ENCODE peak calls at places on chromosomes 4 and X, in seven cellular contexts. One of them, this sample, is unnamed.

GRCh38 chr4:21885241-21885640 is 63.3 kb downstream of the KCNIP4 start:
- DNase-seq in stomach: no peak
- DNase-seq in NCI-H1105 treated with DMSO at 0.1 percent for 48 hours: no peak
- DNase-seq in kidney tubule cell: no peak
- DNase-seq in HEK293T: no peak
- DNase-seq in cerebellar cortex: no peak
- DNase-seq in left cardiac atrium: no peak
- DNase-seq in this sample: no peak

GRCh38 chr4:174398728-174399127 is 115.0 kb downstream of the CEP44 start:
- DNase-seq in stomach: no peak
- DNase-seq in NCI-H1105 treated with DMSO at 0.1 percent for 48 hours: no peak
- DNase-seq in kidney tubule cell: peak; percentile 25
- DNase-seq in HEK293T: no peak
- DNase-seq in cerebellar cortex: no peak
- DNase-seq in left cardiac atrium: no peak
- DNase-seq in this sample: peak; percentile 34

GRCh38 chr4:7195546-7196282 is 3.4 kb downstream of the SORCS2 start:
- DNase-seq in stomach: no peak
- DNase-seq in NCI-H1105 treated with DMSO at 0.1 percent for 48 hours: no peak
- DNase-seq in kidney tubule cell: no peak
- DNase-seq in HEK293T: no peak
- DNase-seq in cerebellar cortex: no peak
- DNase-seq in left cardiac atrium: no peak
- DNase-seq in this sample: no peak

GRCh38 chrX:100424012-100424411 is 13.9 kb upstream of the PCDH19 start:
- DNase-seq in stomach: no peak
- DNase-seq in NCI-H1105 treated with DMSO at 0.1 percent for 48 hours: no peak
- DNase-seq in kidney tubule cell: peak; percentile 62
- DNase-seq in HEK293T: peak; percentile 62
- DNase-seq in cerebellar cortex: no peak
- DNase-seq in left cardiac atrium: no peak
- DNase-seq in this sample: no peak

GRCh38 chr4:105619193-105619931 is 66.9 kb downstream of the ARHGEF38 start:
- DNase-seq in stomach: peak; percentile 96
- DNase-seq in NCI-H1105 treated with DMSO at 0.1 percent for 48 hours: peak; percentile 75
- DNase-seq in kidney tubule cell: peak; percentile 71
- DNase-seq in HEK293T: no peak
- DNase-seq in cerebellar cortex: no peak
- DNase-seq in left cardiac atrium: peak; percentile 69
- DNase-seq in this sample: no peak

GRCh38 chr4:185911556-185912064 is 99.6 kb upstream of the SORBS2 start:
- DNase-seq in stomach: no peak
- DNase-seq in NCI-H1105 treated with DMSO at 0.1 percent for 48 hours: no peak
- DNase-seq in kidney tubule cell: peak; percentile 9
- DNase-seq in HEK293T: no peak
- DNase-seq in cerebellar cortex: no peak
- DNase-seq in left cardiac atrium: no peak
- DNase-seq in this sample: no peak

GRCh38 chr4:81452452-81453011 is 19.2 kb downstream of the RASGEF1B start:
- DNase-seq in stomach: no peak
- DNase-seq in NCI-H1105 treated with DMSO at 0.1 percent for 48 hours: peak; percentile 65
- DNase-seq in kidney tubule cell: no peak
- DNase-seq in HEK293T: no peak
- DNase-seq in cerebellar cortex: no peak
- DNase-seq in left cardiac atrium: no peak
- DNase-seq in this sample: no peak

GRCh38 chr4:98626350-98626749 is 32.1 kb downstream of the TSPAN5 start:
- DNase-seq in stomach: no peak
- DNase-seq in NCI-H1105 treated with DMSO at 0.1 percent for 48 hours: no peak
- DNase-seq in kidney tubule cell: peak; percentile 86
- DNase-seq in HEK293T: no peak
- DNase-seq in cerebellar cortex: peak; percentile 61
- DNase-seq in left cardiac atrium: peak; percentile 34
- DNase-seq in this sample: peak; percentile 62

GRCh38 chr4:73742776-73743175 is 2.4 kb downstream of the CXCL8 start:
- DNase-seq in stomach: no peak
- DNase-seq in NCI-H1105 treated with DMSO at 0.1 percent for 48 hours: no peak
- DNase-seq in kidney tubule cell: peak; percentile 52
- DNase-seq in HEK293T: no peak
- DNase-seq in cerebellar cortex: no peak
- DNase-seq in left cardiac atrium: no peak
- DNase-seq in this sample: no peak

GRCh38 chr4:128107766-128108165 is 46.7 kb downstream of the LARP1B start:
- DNase-seq in stomach: no peak
- DNase-seq in NCI-H1105 treated with DMSO at 0.1 percent for 48 hours: no peak
- DNase-seq in kidney tubule cell: peak; percentile 13
- DNase-seq in HEK293T: no peak
- DNase-seq in cerebellar cortex: no peak
- DNase-seq in left cardiac atrium: no peak
- DNase-seq in this sample: peak; percentile 8

This sample was measured in AG04450.